ENCODE peak calls at places on chromosomes 7 and 10, in ten cellular contexts. One of them, this sample, is unnamed.

GRCh38 chr10:93440591-93441012 is 41.5 kb downstream of the MYOF start:
- DNase-seq in heart left ventricle: no peak
- DNase-seq in esophagus muscularis mucosa: no peak
- DNase-seq in BE2C: no peak
- DNase-seq in MM.1S: no peak
- DNase-seq in colonic mucosa: no peak
- DNase-seq in kidney epithelial cell: no peak
- DNase-seq in thoracic aorta: no peak
- DNase-seq in heart right ventricle: no peak
- DNase-seq in HCT116: no peak
- DNase-seq in this sample: peak; percentile 50

GRCh38 chr10:28619465-28619864 is 57.9 kb upstream of the BAMBI start:
- DNase-seq in heart left ventricle: no peak
- DNase-seq in esophagus muscularis mucosa: no peak
- DNase-seq in BE2C: no peak
- DNase-seq in MM.1S: no peak
- DNase-seq in colonic mucosa: no peak
- DNase-seq in kidney epithelial cell: no peak
- DNase-seq in thoracic aorta: no peak
- DNase-seq in heart right ventricle: no peak
- DNase-seq in HCT116: no peak
- DNase-seq in this sample: no peak

GRCh38 chr7:141558544-141559183 is 7.5 kb downstream of the AGK start:
- DNase-seq in heart left ventricle: no peak
- DNase-seq in esophagus muscularis mucosa: no peak
- DNase-seq in BE2C: no peak
- DNase-seq in MM.1S: peak; percentile 94
- DNase-seq in colonic mucosa: no peak
- DNase-seq in kidney epithelial cell: no peak
- DNase-seq in thoracic aorta: no peak
- DNase-seq in heart right ventricle: no peak
- DNase-seq in HCT116: no peak
- DNase-seq in this sample: peak; percentile 18

GRCh38 chr10:6014241-6014761 is 37.0 kb upstream of the IL15RA start:
- DNase-seq in heart left ventricle: peak; percentile 58
- DNase-seq in esophagus muscularis mucosa: peak; percentile 94
- DNase-seq in BE2C: peak; percentile 26
- DNase-seq in MM.1S: peak; percentile 62
- DNase-seq in colonic mucosa: peak; percentile 77
- DNase-seq in kidney epithelial cell: no peak
- DNase-seq in thoracic aorta: peak; percentile 21
- DNase-seq in heart right ventricle: peak; percentile 75
- DNase-seq in HCT116: peak; percentile 29
- DNase-seq in this sample: peak; percentile 49

GRCh38 chr7:361680-362415 is 71.9 kb downstream of the FOXL3 start:
- DNase-seq in heart left ventricle: no peak
- DNase-seq in esophagus muscularis mucosa: no peak
- DNase-seq in BE2C: no peak
- DNase-seq in MM.1S: no peak
- DNase-seq in colonic mucosa: no peak
- DNase-seq in kidney epithelial cell: no peak
- DNase-seq in thoracic aorta: no peak
- DNase-seq in heart right ventricle: no peak
- DNase-seq in HCT116: no peak
- DNase-seq in this sample: no peak

GRCh38 chr10:28810062-28810870 is 132.9 kb downstream of the BAMBI start:
- DNase-seq in heart left ventricle: no peak
- DNase-seq in esophagus muscularis mucosa: no peak
- DNase-seq in BE2C: no peak
- DNase-seq in MM.1S: no peak
- DNase-seq in colonic mucosa: peak; percentile 16
- DNase-seq in kidney epithelial cell: no peak
- DNase-seq in thoracic aorta: no peak
- DNase-seq in heart right ventricle: no peak
- DNase-seq in HCT116: no peak
- DNase-seq in this sample: peak; percentile 87

GRCh38 chr10:101241840-101242707 is 12.8 kb upstream of the LBX1 start:
- DNase-seq in heart left ventricle: no peak
- DNase-seq in esophagus muscularis mucosa: no peak
- DNase-seq in BE2C: no peak
- DNase-seq in MM.1S: no peak
- DNase-seq in colonic mucosa: no peak
- DNase-seq in kidney epithelial cell: no peak
- DNase-seq in thoracic aorta: no peak
- DNase-seq in heart right ventricle: no peak
- DNase-seq in HCT116: no peak
- DNase-seq in this sample: no peak

GRCh38 chr10:116826803-116827202 is 22.5 kb upstream of the ENO4 start:
- DNase-seq in heart left ventricle: no peak
- DNase-seq in esophagus muscularis mucosa: no peak
- DNase-seq in BE2C: no peak
- DNase-seq in MM.1S: no peak
- DNase-seq in colonic mucosa: no peak
- DNase-seq in kidney epithelial cell: peak; percentile 45
- DNase-seq in thoracic aorta: no peak
- DNase-seq in heart right ventricle: no peak
- DNase-seq in HCT116: peak; percentile 12
- DNase-seq in this sample: no peak

GRCh38 chr7:148807451-148807850 is 76.6 kb downstream of the EZH2 start:
- DNase-seq in heart left ventricle: no peak
- DNase-seq in esophagus muscularis mucosa: no peak
- DNase-seq in BE2C: no peak
- DNase-seq in MM.1S: no peak
- DNase-seq in colonic mucosa: no peak
- DNase-seq in kidney epithelial cell: no peak
- DNase-seq in thoracic aorta: no peak
- DNase-seq in heart right ventricle: no peak
- DNase-seq in HCT116: no peak
- DNase-seq in this sample: no peak

GRCh38 chr10:112969542-112969941 is 19.5 kb downstream of the TCF7L2 start:
- DNase-seq in heart left ventricle: no peak
- DNase-seq in esophagus muscularis mucosa: no peak
- DNase-seq in BE2C: no peak
- DNase-seq in MM.1S: no peak
- DNase-seq in colonic mucosa: no peak
- DNase-seq in kidney epithelial cell: no peak
- DNase-seq in thoracic aorta: no peak
- DNase-seq in heart right ventricle: no peak
- DNase-seq in HCT116: no peak
- DNase-seq in this sample: no peak

GRCh38 chr7:128804472-128804871 is 12.7 kb downstream of the CCDC136 start:
- DNase-seq in heart left ventricle: no peak
- DNase-seq in esophagus muscularis mucosa: no peak
- DNase-seq in BE2C: no peak
- DNase-seq in MM.1S: no peak
- DNase-seq in colonic mucosa: no peak
- DNase-seq in kidney epithelial cell: no peak
- DNase-seq in thoracic aorta: no peak
- DNase-seq in heart right ventricle: no peak
- DNase-seq in HCT116: no peak
- DNase-seq in this sample: no peak

GRCh38 chr7:114415054-114415997 is 711 bp downstream of the FOXP2 start:
- DNase-seq in heart left ventricle: no peak
- DNase-seq in esophagus muscularis mucosa: no peak
- DNase-seq in BE2C: no peak
- DNase-seq in MM.1S: no peak
- DNase-seq in colonic mucosa: no peak
- DNase-seq in kidney epithelial cell: no peak
- DNase-seq in thoracic aorta: no peak
- DNase-seq in heart right ventricle: no peak
- DNase-seq in HCT116: no peak
- DNase-seq in this sample: no peak

GRCh38 chr7:104415700-104416099 is 87.3 kb downstream of the LHFPL3 start:
- DNase-seq in heart left ventricle: no peak
- DNase-seq in esophagus muscularis mucosa: no peak
- DNase-seq in BE2C: no peak
- DNase-seq in MM.1S: no peak
- DNase-seq in colonic mucosa: no peak
- DNase-seq in kidney epithelial cell: no peak
- DNase-seq in thoracic aorta: no peak
- DNase-seq in heart right ventricle: no peak
- DNase-seq in HCT116: no peak
- DNase-seq in this sample: no peak

GRCh38 chr10:132146271-132146671 is 40.5 kb upstream of the DPYSL4 start:
- DNase-seq in heart left ventricle: no peak
- DNase-seq in esophagus muscularis mucosa: no peak
- DNase-seq in BE2C: peak; percentile 5
- DNase-seq in MM.1S: no peak
- DNase-seq in colonic mucosa: no peak
- DNase-seq in kidney epithelial cell: no peak
- DNase-seq in thoracic aorta: no peak
- DNase-seq in heart right ventricle: no peak
- DNase-seq in HCT116: no peak
- DNase-seq in this sample: no peak

GRCh38 chr10:122239578-122240257 is 31.4 kb upstream of the BTBD16 start:
- DNase-seq in heart left ventricle: no peak
- DNase-seq in esophagus muscularis mucosa: no peak
- DNase-seq in BE2C: no peak
- DNase-seq in MM.1S: no peak
- DNase-seq in colonic mucosa: no peak
- DNase-seq in kidney epithelial cell: no peak
- DNase-seq in thoracic aorta: no peak
- DNase-seq in heart right ventricle: no peak
- DNase-seq in HCT116: no peak
- DNase-seq in this sample: no peak

DNA sequence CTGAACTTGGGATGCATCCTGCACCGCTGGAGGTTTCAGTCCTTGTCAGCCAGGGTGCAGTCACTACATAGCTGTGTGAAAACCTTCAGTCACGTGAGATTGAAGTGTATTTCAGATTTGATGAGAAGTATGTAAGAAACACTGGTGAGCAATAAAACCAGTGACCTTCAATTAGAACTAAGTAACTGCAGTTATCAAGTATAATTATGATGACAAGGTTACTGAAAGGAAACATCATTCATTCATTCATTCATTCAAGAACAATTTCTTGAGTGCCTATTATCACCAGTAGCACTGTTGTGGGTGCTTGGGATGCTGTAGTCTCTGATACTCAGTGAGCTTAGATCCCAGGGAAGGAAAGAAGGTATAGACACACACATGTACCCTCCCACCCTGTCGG is 33.6 kb downstream of the RHEB start:
- DNase-seq in heart left ventricle: no peak
- DNase-seq in esophagus muscularis mucosa: no peak
- DNase-seq in BE2C: no peak
- DNase-seq in MM.1S: no peak
- DNase-seq in colonic mucosa: no peak
- DNase-seq in kidney epithelial cell: no peak
- DNase-seq in thoracic aorta: no peak
- DNase-seq in heart right ventricle: no peak
- DNase-seq in HCT116: no peak
- DNase-seq in this sample: no peak
- H3K36me3 ChIP-seq in heart left ventricle: peaks cover 9% of the 10 kb centered on the region
- H3K36me3 ChIP-seq in esophagus muscularis mucosa: peaks cover 67% of the 10 kb centered on the region
- H3K36me3 ChIP-seq in BE2C: peaks cover 88% of the 10 kb centered on the region
- H3K36me3 ChIP-seq in MM.1S: peaks cover 44% of the 10 kb centered on the region
- H3K36me3 ChIP-seq in colonic mucosa: no peaks in the 10 kb centered on the region
- H3K36me3 ChIP-seq in kidney epithelial cell: peaks cover 2% of the 10 kb centered on the region
- H3K36me3 ChIP-seq in thoracic aorta: peaks cover 16% of the 10 kb centered on the region
- H3K36me3 ChIP-seq in heart right ventricle: peaks cover 83% of the 10 kb centered on the region
- H3K36me3 ChIP-seq in HCT116: peaks cover 30% of the 10 kb centered on the region
- H3K36me3 ChIP-seq in this sample: peaks cover 20% of the 10 kb centered on the region

GRCh38 chr10:7768417-7768816 is 19.4 kb downstream of the KIN start:
- DNase-seq in heart left ventricle: no peak
- DNase-seq in esophagus muscularis mucosa: no peak
- DNase-seq in BE2C: no peak
- DNase-seq in MM.1S: no peak
- DNase-seq in colonic mucosa: no peak
- DNase-seq in kidney epithelial cell: no peak
- DNase-seq in thoracic aorta: no peak
- DNase-seq in heart right ventricle: no peak
- DNase-seq in HCT116: no peak
- DNase-seq in this sample: no peak

GRCh38 chr10:7763929-7764328 is 23.9 kb downstream of the KIN start:
- DNase-seq in heart left ventricle: no peak
- DNase-seq in esophagus muscularis mucosa: no peak
- DNase-seq in BE2C: no peak
- DNase-seq in MM.1S: no peak
- DNase-seq in colonic mucosa: no peak
- DNase-seq in kidney epithelial cell: no peak
- DNase-seq in thoracic aorta: no peak
- DNase-seq in heart right ventricle: no peak
- DNase-seq in HCT116: no peak
- DNase-seq in this sample: no peak

GRCh38 chr10:7766241-7766640 is 21.6 kb downstream of the KIN start:
- DNase-seq in heart left ventricle: no peak
- DNase-seq in esophagus muscularis mucosa: no peak
- DNase-seq in BE2C: no peak
- DNase-seq in MM.1S: no peak
- DNase-seq in colonic mucosa: no peak
- DNase-seq in kidney epithelial cell: no peak
- DNase-seq in thoracic aorta: no peak
- DNase-seq in heart right ventricle: no peak
- DNase-seq in HCT116: no peak
- DNase-seq in this sample: no peak

DNA sequence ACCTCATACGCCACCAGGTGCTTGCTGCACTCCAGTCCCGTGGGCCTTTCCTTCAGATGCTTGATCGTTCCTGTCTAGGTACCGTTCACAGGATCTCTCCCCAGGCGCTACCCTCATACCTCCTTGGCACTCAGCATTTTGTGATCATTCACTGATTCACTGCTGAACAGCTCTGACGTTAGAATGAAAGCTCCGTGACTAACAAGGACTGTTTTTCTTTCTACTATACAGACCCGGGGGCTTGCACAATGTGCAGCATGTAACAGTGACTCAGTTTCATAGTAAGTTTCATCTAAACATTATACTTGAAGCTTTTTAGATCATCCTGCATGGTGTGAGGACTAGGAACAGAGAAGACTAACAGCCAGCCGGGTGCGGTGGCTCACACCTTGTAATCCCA is 20.6 kb downstream of the KIN start:
- DNase-seq in heart left ventricle: no peak
- DNase-seq in esophagus muscularis mucosa: no peak
- DNase-seq in BE2C: no peak
- DNase-seq in MM.1S: no peak
- DNase-seq in colonic mucosa: no peak
- DNase-seq in kidney epithelial cell: no peak
- DNase-seq in thoracic aorta: no peak
- DNase-seq in heart right ventricle: no peak
- DNase-seq in HCT116: no peak
- DNase-seq in this sample: peak; percentile 58
- H3K36me3 ChIP-seq in heart left ventricle: peaks cover 26% of the 10 kb centered on the region
- H3K36me3 ChIP-seq in esophagus muscularis mucosa: peaks cover 98% of the 10 kb centered on the region
- H3K36me3 ChIP-seq in BE2C: peaks cover 31% of the 10 kb centered on the region
- H3K36me3 ChIP-seq in MM.1S: peaks cover 4% of the 10 kb centered on the region
- H3K36me3 ChIP-seq in colonic mucosa: peaks cover 49% of the 10 kb centered on the region
- H3K36me3 ChIP-seq in kidney epithelial cell: no peaks in the 10 kb centered on the region
- H3K36me3 ChIP-seq in thoracic aorta: peaks cover 42% of the 10 kb centered on the region
- H3K36me3 ChIP-seq in heart right ventricle: peaks cover 100% of the 10 kb centered on the region
- H3K36me3 ChIP-seq in HCT116: peaks cover 33% of the 10 kb centered on the region
- H3K36me3 ChIP-seq in this sample: peaks cover 33% of the 10 kb centered on the region

GRCh38 chr10:62058896-62059423 is 157.5 kb downstream of the ARID5B start:
- DNase-seq in heart left ventricle: no peak
- DNase-seq in esophagus muscularis mucosa: no peak
- DNase-seq in BE2C: no peak
- DNase-seq in MM.1S: no peak
- DNase-seq in colonic mucosa: no peak
- DNase-seq in kidney epithelial cell: no peak
- DNase-seq in thoracic aorta: no peak
- DNase-seq in heart right ventricle: no peak
- DNase-seq in HCT116: no peak
- DNase-seq in this sample: peak; percentile 11
- H3K36me3 ChIP-seq in heart left ventricle: no peaks in the 10 kb centered on the region
- H3K36me3 ChIP-seq in esophagus muscularis mucosa: peaks cover 33% of the 10 kb centered on the region
- H3K36me3 ChIP-seq in BE2C: no peaks in the 10 kb centered on the region
- H3K36me3 ChIP-seq in MM.1S: peaks cover 31% of the 10 kb centered on the region
- H3K36me3 ChIP-seq in colonic mucosa: no peaks in the 10 kb centered on the region
- H3K36me3 ChIP-seq in kidney epithelial cell: peaks cover 4% of the 10 kb centered on the region
- H3K36me3 ChIP-seq in thoracic aorta: peaks cover 9% of the 10 kb centered on the region
- H3K36me3 ChIP-seq in heart right ventricle: peaks cover 42% of the 10 kb centered on the region
- H3K36me3 ChIP-seq in HCT116: no peaks in the 10 kb centered on the region
- H3K36me3 ChIP-seq in this sample: peaks cover 99% of the 10 kb centered on the region

GRCh38 chr10:824946-825345 is 106.6 kb downstream of the LARP4B start:
- DNase-seq in heart left ventricle: no peak
- DNase-seq in esophagus muscularis mucosa: no peak
- DNase-seq in BE2C: no peak
- DNase-seq in MM.1S: no peak
- DNase-seq in colonic mucosa: no peak
- DNase-seq in kidney epithelial cell: no peak
- DNase-seq in thoracic aorta: no peak
- DNase-seq in heart right ventricle: no peak
- DNase-seq in HCT116: no peak
- DNase-seq in this sample: no peak
- H3K36me3 ChIP-seq in heart left ventricle: peaks cover 46% of the 10 kb centered on the region
- H3K36me3 ChIP-seq in esophagus muscularis mucosa: peaks cover 97% of the 10 kb centered on the region
- H3K36me3 ChIP-seq in BE2C: peaks cover 83% of the 10 kb centered on the region
- H3K36me3 ChIP-seq in MM.1S: peaks cover 25% of the 10 kb centered on the region
- H3K36me3 ChIP-seq in colonic mucosa: peaks cover 27% of the 10 kb centered on the region
- H3K36me3 ChIP-seq in kidney epithelial cell: peaks cover 13% of the 10 kb centered on the region
- H3K36me3 ChIP-seq in thoracic aorta: peaks cover 41% of the 10 kb centered on the region
- H3K36me3 ChIP-seq in heart right ventricle: peaks cover 100% of the 10 kb centered on the region
- H3K36me3 ChIP-seq in HCT116: peaks cover 38% of the 10 kb centered on the region
- H3K36me3 ChIP-seq in this sample: peaks cover 68% of the 10 kb centered on the region

This sample was measured in mesenchymal stem cell.